ENCODE peak calls at places on chromosomes 2 and 18, in seven cellular contexts. D, G, Q, N, C, H and S are unnamed samples. For H3K4me1, the result is how much of the 10 kb centered on the place peaks cover.

GRCh38 chr18:2123077-2123476 is 448.2 kb downstream of the METTL4 start:
- DNase-seq in G (no peak), D (no peak), H (no peak), Q (no peak), C (no peak), N (no peak), S (no peak)

GRCh38 chr2:237358721-237359595 is 55.0 kb downstream of the COL6A3 start:
- DNase-seq in C (no peak), D (no peak), Q (peak), H (no peak), G (no peak), N (no peak), S (no peak)

GRCh38 chr2:19879115-19879514 is 22.7 kb downstream of the TTC32 start:
- DNase-seq in G (no peak), Q (peak), D (no peak), C (no peak), H (no peak), N (no peak), S (no peak)

GRCh38 chr2:213220967-213221603 is 63.2 kb upstream of the SPAG16 start:
- DNase-seq in H (no peak), N (no peak), G (no peak), C (no peak), D (no peak), Q (no peak), S (no peak)

GRCh38 chr2:96245609-96246390 is 20.0 kb downstream of the TMEM127 start:
- DNase-seq in C (peak), N (peak), D (no peak), H (no peak), G (no peak), Q (no peak), S (peak)

GRCh38 chr2:230931556-230932231 is 6.7 kb upstream of the GPR55 start:
- DNase-seq in N (peak), C (no peak), H (no peak), D (no peak), Q (peak), G (no peak), S (no peak)

GRCh38 chr2:33069894-33070651 is 123.3 kb downstream of the LTBP1 start:
- DNase-seq in D (peak), C (peak), G (peak), N (no peak), H (no peak), Q (no peak), S (peak)

GRCh38 chr18:6370410-6370809 is 44.3 kb downstream of the L3MBTL4 start:
- DNase-seq in C (peak), H (no peak), N (no peak), G (no peak), D (no peak), Q (no peak), S (no peak)

GRCh38 chr2:216492951-216493685 is 5.5 kb upstream of the RPL37A start:
- DNase-seq in G (peak), Q (no peak), N (no peak), C (peak), D (peak), H (no peak), S (peak)

GRCh38 chr18:830315-830901 is 18.4 kb upstream of the YES1 start:
- DNase-seq in G (peak), H (no peak), D (no peak), C (peak), N (no peak), Q (peak), S (peak)

GRCh38 chr2:53490659-53491058 is 276.9 kb upstream of the CHAC2 start:
- DNase-seq in D (peak), C (peak), N (no peak), Q (no peak), H (no peak), G (peak), S (peak)

GRCh38 chr2:195495356-195495755 is 161.7 kb upstream of the SLC39A10 start:
- DNase-seq in H (no peak), N (no peak), G (no peak), C (no peak), Q (no peak), D (no peak), S (no peak)

GRCh38 chr18:59518705-59519104 is 159.6 kb upstream of the LMAN1 start:
- DNase-seq in G (no peak), H (no peak), C (no peak), N (no peak), Q (no peak), D (no peak), S (no peak)

GRCh38 chr18:57519668-57520424 is 66.7 kb downstream of the FECH start:
- DNase-seq in C (no peak), G (peak), D (no peak), H (no peak), Q (peak), N (no peak), S (no peak)

GRCh38 chr2:196331816-196332215 is 160.4 kb upstream of the STK17B start:
- DNase-seq in H (no peak), C (no peak), Q (no peak), N (no peak), D (no peak), G (no peak), S (no peak)

GRCh38 chr2:182132605-182133004 is 147.0 kb downstream of the PPP1R1C start:
- DNase-seq in D (no peak), N (no peak), Q (no peak), H (no peak), C (peak), G (no peak), S (no peak)

GRCh38 chr2:65565681-65566080 is 133.3 kb upstream of the SPRED2 start:
- DNase-seq in Q (no peak), N (no peak), H (no peak), G (no peak), C (no peak), D (no peak), S (no peak)

GRCh38 chr2:189082576-189082975 is 97.0 kb downstream of the COL5A2 start:
- DNase-seq in C (peak), G (no peak), N (peak), Q (no peak), H (no peak), D (peak), S (no peak)

GRCh38 chr2:196587061-196587460 is 52.5 kb upstream of the CCDC150 start:
- DNase-seq in Q (no peak), D (no peak), N (no peak), C (no peak), H (no peak), G (no peak), S (no peak)

GRCh38 chr2:71892896-71893295 is 254.8 kb downstream of the CYP26B1 start:
- DNase-seq in G (no peak), Q (peak), H (no peak), N (no peak), C (no peak), D (no peak), S (no peak)

GRCh38 chr18:62412248-62412979 is 87.3 kb downstream of the TNFRSF11A start:
- DNase-seq in N (no peak), G (no peak), H (no peak), Q (no peak), D (no peak), C (no peak), S (no peak)

GRCh38 chr18:62413189-62413588 is 88.1 kb downstream of the TNFRSF11A start:
- DNase-seq in Q (no peak), H (no peak), C (no peak), D (no peak), G (no peak), N (no peak), S (no peak)

GRCh38 chr18:62420513-62421209 is 95.6 kb downstream of the TNFRSF11A start:
- DNase-seq in N (no peak), Q (no peak), C (peak), G (peak), H (no peak), D (peak), S (peak)

GRCh38 chr18:62420151-62420512 is 95.0 kb downstream of the TNFRSF11A start:
- DNase-seq in G (peak), Q (no peak), N (no peak), C (peak), D (peak), H (no peak), S (peak)

GRCh38 chr18:62418258-62418657 is 93.1 kb downstream of the TNFRSF11A start:
- DNase-seq in Q (no peak), G (no peak), N (no peak), D (no peak), C (no peak), H (no peak), S (no peak)
- H3K4me1 ChIP-seq in Q (under half), G (under half), N (under half), D (under half), C (under half), H (under half), S (under half)

DNA sequence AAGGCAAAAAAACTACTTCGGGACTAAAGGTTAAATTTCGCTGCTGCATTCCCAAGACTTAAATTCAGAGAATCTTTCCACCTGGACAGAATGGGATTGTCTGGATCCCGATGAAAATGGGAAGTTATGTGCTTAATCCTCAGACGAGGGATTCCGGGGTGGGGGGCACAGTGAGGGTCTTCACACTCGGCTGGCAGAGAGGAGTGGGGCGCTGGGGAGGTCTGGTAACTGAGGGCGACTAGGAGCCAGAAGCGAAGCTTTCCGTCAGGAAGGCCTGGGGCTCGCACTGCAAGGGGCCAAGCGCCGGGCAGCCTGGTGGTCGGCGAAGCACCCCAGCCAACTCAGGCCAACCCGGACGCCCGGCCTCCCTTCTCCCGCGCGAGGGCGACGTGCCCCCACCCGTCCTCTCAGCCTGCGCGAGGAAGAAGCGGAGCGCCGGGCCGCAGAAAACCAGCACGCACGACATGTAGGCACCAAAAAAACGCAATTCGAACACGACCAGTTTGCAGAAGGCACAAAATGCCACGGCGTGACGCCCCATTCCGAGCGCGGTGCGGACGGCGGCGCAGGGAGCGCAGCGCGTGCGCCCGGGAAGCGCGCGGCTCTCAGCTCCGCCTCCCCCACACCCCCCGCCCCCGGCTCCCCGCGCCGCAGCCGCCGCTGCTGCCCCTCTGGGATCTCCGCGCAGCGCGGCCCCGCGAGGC is 188.1 kb downstream of the ZEB2 start:
- DNase-seq in H (no peak), N (peak), C (peak), D (no peak), G (no peak), Q (no peak), S (peak)
- TF ChIP-seq CTCF in H (no peak), N (peak), C (peak), D (peak), G (peak), Q (peak), S (no peak)

DNA sequence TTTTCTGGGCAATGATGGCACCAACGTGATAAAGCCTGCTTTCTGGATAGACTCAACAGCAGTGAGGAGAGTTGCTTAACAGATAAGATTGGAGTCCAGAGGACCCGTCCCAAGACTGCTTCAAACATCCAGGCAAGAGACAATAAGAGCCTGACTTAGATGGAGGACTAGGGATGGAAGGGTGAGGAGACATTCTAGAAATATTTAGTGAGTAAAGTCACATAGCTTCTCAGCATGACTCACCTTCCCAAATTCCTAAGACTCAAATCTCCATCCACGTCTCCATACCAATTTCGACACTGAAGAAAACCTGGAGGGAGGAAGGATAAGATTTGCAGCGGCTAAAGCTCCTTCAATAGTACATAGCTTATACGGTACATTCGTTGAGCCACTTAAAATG is 88.2 kb upstream of the KLF7 start:
- DNase-seq in C (peak), Q (no peak), D (peak), N (no peak), H (no peak), G (peak), S (peak)
- H3K4me1 ChIP-seq in C (half or more), Q (under half), D (under half), N (under half), H (under half), G (half or more), S (half or more)

DNA sequence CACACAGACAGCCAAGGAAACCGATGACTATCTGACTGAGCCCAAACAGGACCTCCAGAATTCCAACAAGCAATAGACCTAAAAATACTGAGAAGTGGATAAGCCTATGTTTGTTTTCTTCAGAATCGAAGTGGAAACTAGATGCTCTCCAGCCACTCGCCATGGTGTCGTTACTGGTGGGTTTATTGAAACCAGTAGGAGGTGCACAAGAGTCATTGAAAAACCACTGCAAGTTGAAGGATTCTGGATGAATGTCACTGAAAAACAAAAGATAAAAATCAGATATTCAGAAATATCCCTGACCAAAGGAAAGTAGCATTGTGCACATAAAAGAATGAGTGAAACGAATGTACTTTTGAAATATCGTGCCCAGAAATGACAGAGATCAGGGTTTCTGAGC is 15.3 kb downstream of the TM4SF20 start:
- DNase-seq in D (no peak), Q (peak), G (no peak), C (no peak), H (no peak), N (no peak), S (no peak)
- TF ChIP-seq CTCF in D (peak), Q (peak), G (peak), C (no peak), H (no peak), N (peak), S (peak)

GRCh38 chr2:240959941-240960308 is 38.5 kb upstream of the SNED1 start:
- DNase-seq in N (no peak), G (no peak), C (no peak), Q (peak), D (no peak), H (peak), S (no peak)
- H3K4me1 ChIP-seq in N (under half), G (under half), C (under half), Q (under half), D (half or more), H (under half), S (under half)

GRCh38 chr18:76620326-76620813 is 125.3 kb upstream of the ZNF516 start:
- DNase-seq in C (peak), Q (peak), G (peak), N (peak), D (peak), H (peak), S (peak)
- TF ChIP-seq CTCF in C (peak), Q (peak), G (peak), N (peak), D (peak), H (no peak), S (peak)